ENCODE peak calls at places on chromosome 22, in seven cellular contexts. One of them, this sample, is unnamed.

GRCh38 chr22:21646608-21647590 is 4.8 kb downstream of the SDF2L1 start:
- DNase-seq in tibial nerve: peak; percentile 90
- DNase-seq in uterus: peak; percentile 77
- DNase-seq in GM23338: peak; percentile 94
- DNase-seq in CD4-positive, CD25-positive, alpha-beta regulatory T cell: peak; percentile 87
- DNase-seq in IMR-90: peak; percentile 74
- DNase-seq in small intestine: peak; percentile 84
- DNase-seq in this sample: peak; percentile 80

GRCh38 chr22:33480118-33480517 is 421.9 kb upstream of the SYN3 start:
- DNase-seq in CD4-positive, CD25-positive, alpha-beta regulatory T cell: no peak
- DNase-seq in GM23338: no peak
- DNase-seq in IMR-90: no peak
- DNase-seq in tibial nerve: no peak
- DNase-seq in uterus: no peak
- DNase-seq in small intestine: no peak
- DNase-seq in this sample: no peak

GRCh38 chr22:20750461-20751184 is 23.3 kb upstream of the SERPIND1 start:
- DNase-seq in IMR-90: peak; percentile 90
- DNase-seq in GM23338: no peak
- DNase-seq in uterus: peak; percentile 61
- DNase-seq in tibial nerve: peak; percentile 72
- DNase-seq in CD4-positive, CD25-positive, alpha-beta regulatory T cell: no peak
- DNase-seq in small intestine: peak; percentile 25
- DNase-seq in this sample: peak; percentile 85

GRCh38 chr22:36352775-36353507 is 34.8 kb downstream of the MYH9 start:
- DNase-seq in small intestine: no peak
- DNase-seq in IMR-90: peak; percentile 95
- DNase-seq in GM23338: peak; percentile 25
- DNase-seq in tibial nerve: peak; percentile 82
- DNase-seq in CD4-positive, CD25-positive, alpha-beta regulatory T cell: peak; percentile 67
- DNase-seq in uterus: no peak
- DNase-seq in this sample: peak; percentile 96

GRCh38 chr22:46777609-46777970 is 15.1 kb downstream of the TBC1D22A start:
- DNase-seq in GM23338: no peak
- DNase-seq in small intestine: no peak
- DNase-seq in IMR-90: no peak
- DNase-seq in tibial nerve: no peak
- DNase-seq in CD4-positive, CD25-positive, alpha-beta regulatory T cell: peak; percentile 24
- DNase-seq in uterus: no peak
- DNase-seq in this sample: peak; percentile 78

GRCh38 chr22:27726726-27727449 is 74.7 kb downstream of the MN1 start:
- DNase-seq in CD4-positive, CD25-positive, alpha-beta regulatory T cell: no peak
- DNase-seq in tibial nerve: no peak
- DNase-seq in GM23338: peak; percentile 44
- DNase-seq in uterus: peak; percentile 59
- DNase-seq in IMR-90: peak; percentile 34
- DNase-seq in small intestine: peak; percentile 42
- DNase-seq in this sample: peak; percentile 81

GRCh38 chr22:46280999-46281623 is 13.3 kb downstream of the TTC38 start:
- DNase-seq in small intestine: peak; percentile 21
- DNase-seq in GM23338: peak; percentile 15
- DNase-seq in tibial nerve: no peak
- DNase-seq in uterus: no peak
- DNase-seq in CD4-positive, CD25-positive, alpha-beta regulatory T cell: peak; percentile 18
- DNase-seq in IMR-90: no peak
- DNase-seq in this sample: no peak

GRCh38 chr22:30923168-30923900 is 45.2 kb downstream of the MORC2 start:
- DNase-seq in IMR-90: no peak
- DNase-seq in GM23338: no peak
- DNase-seq in tibial nerve: no peak
- DNase-seq in small intestine: no peak
- DNase-seq in CD4-positive, CD25-positive, alpha-beta regulatory T cell: no peak
- DNase-seq in uterus: no peak
- DNase-seq in this sample: no peak

GRCh38 chr22:44063462-44064371 is 39.6 kb downstream of the PARVB start:
- DNase-seq in GM23338: no peak
- DNase-seq in uterus: no peak
- DNase-seq in tibial nerve: no peak
- DNase-seq in IMR-90: no peak
- DNase-seq in small intestine: no peak
- DNase-seq in CD4-positive, CD25-positive, alpha-beta regulatory T cell: no peak
- DNase-seq in this sample: no peak

GRCh38 chr22:22882033-22882717 is 5.4 kb upstream of the IGLL5 start:
- DNase-seq in IMR-90: no peak
- DNase-seq in uterus: no peak
- DNase-seq in small intestine: peak; percentile 17
- DNase-seq in tibial nerve: no peak
- DNase-seq in CD4-positive, CD25-positive, alpha-beta regulatory T cell: peak; percentile 17
- DNase-seq in GM23338: peak; percentile 5
- DNase-seq in this sample: no peak

GRCh38 chr22:35111244-35111643 is 45.3 kb downstream of the ISX start:
- DNase-seq in GM23338: no peak
- DNase-seq in tibial nerve: no peak
- DNase-seq in uterus: no peak
- DNase-seq in CD4-positive, CD25-positive, alpha-beta regulatory T cell: no peak
- DNase-seq in IMR-90: no peak
- DNase-seq in small intestine: peak; percentile 89
- DNase-seq in this sample: no peak

GRCh38 chr22:31800065-31800464 is 46.2 kb downstream of the DEPDC5 start:
- DNase-seq in small intestine: no peak
- DNase-seq in uterus: no peak
- DNase-seq in CD4-positive, CD25-positive, alpha-beta regulatory T cell: no peak
- DNase-seq in GM23338: peak; percentile 13
- DNase-seq in IMR-90: peak; percentile 78
- DNase-seq in tibial nerve: no peak
- DNase-seq in this sample: no peak

GRCh38 chr22:42932197-42932519 is 75.1 kb upstream of the ARFGAP3 start:
- DNase-seq in uterus: no peak
- DNase-seq in small intestine: no peak
- DNase-seq in GM23338: no peak
- DNase-seq in IMR-90: no peak
- DNase-seq in CD4-positive, CD25-positive, alpha-beta regulatory T cell: no peak
- DNase-seq in tibial nerve: no peak
- DNase-seq in this sample: no peak

GRCh38 chr22:20430101-20430640 is 7.5 kb downstream of the SCARF2 start:
- DNase-seq in small intestine: no peak
- DNase-seq in CD4-positive, CD25-positive, alpha-beta regulatory T cell: peak; percentile 42
- DNase-seq in IMR-90: no peak
- DNase-seq in tibial nerve: no peak
- DNase-seq in GM23338: no peak
- DNase-seq in uterus: no peak
- DNase-seq in this sample: no peak

GRCh38 chr22:50729391-50730012 is 8.5 kb upstream of the ACR start:
- DNase-seq in IMR-90: no peak
- DNase-seq in tibial nerve: no peak
- DNase-seq in CD4-positive, CD25-positive, alpha-beta regulatory T cell: no peak
- DNase-seq in small intestine: no peak
- DNase-seq in uterus: peak; percentile 9
- DNase-seq in GM23338: peak; percentile 30
- DNase-seq in this sample: peak; percentile 65

GRCh38 chr22:46775789-46776485 is 13.5 kb downstream of the TBC1D22A start:
- DNase-seq in CD4-positive, CD25-positive, alpha-beta regulatory T cell: no peak
- DNase-seq in IMR-90: no peak
- DNase-seq in tibial nerve: no peak
- DNase-seq in uterus: no peak
- DNase-seq in small intestine: peak; percentile 19
- DNase-seq in GM23338: no peak
- DNase-seq in this sample: no peak

GRCh38 chr22:19411690-19412045 is 19.9 kb downstream of the HIRA start:
- DNase-seq in tibial nerve: no peak
- DNase-seq in CD4-positive, CD25-positive, alpha-beta regulatory T cell: no peak
- DNase-seq in small intestine: no peak
- DNase-seq in GM23338: no peak
- DNase-seq in uterus: no peak
- DNase-seq in IMR-90: no peak
- DNase-seq in this sample: no peak

GRCh38 chr22:31241936-31242335 is 29.8 kb downstream of the LIMK2 start:
- DNase-seq in uterus: no peak
- DNase-seq in GM23338: no peak
- DNase-seq in tibial nerve: no peak
- DNase-seq in IMR-90: peak; percentile 90
- DNase-seq in CD4-positive, CD25-positive, alpha-beta regulatory T cell: no peak
- DNase-seq in small intestine: peak; percentile 61
- DNase-seq in this sample: no peak

GRCh38 chr22:22463855-22464540 is 44.5 kb downstream of the ZNF280B start:
- DNase-seq in GM23338: peak; percentile 90
- DNase-seq in CD4-positive, CD25-positive, alpha-beta regulatory T cell: peak; percentile 61
- DNase-seq in IMR-90: peak; percentile 57
- DNase-seq in uterus: peak; percentile 15
- DNase-seq in tibial nerve: peak; percentile 82
- DNase-seq in small intestine: peak; percentile 57
- DNase-seq in this sample: no peak

GRCh38 chr22:37464181-37464580 is 22.0 kb downstream of the MFNG start:
- DNase-seq in IMR-90: no peak
- DNase-seq in GM23338: no peak
- DNase-seq in uterus: no peak
- DNase-seq in small intestine: no peak
- DNase-seq in CD4-positive, CD25-positive, alpha-beta regulatory T cell: no peak
- DNase-seq in tibial nerve: no peak
- DNase-seq in this sample: no peak

GRCh38 chr22:32805586-32805881 is 4.0 kb downstream of the TIMP3 start:
- DNase-seq in IMR-90: no peak
- DNase-seq in GM23338: no peak
- DNase-seq in tibial nerve: no peak
- DNase-seq in small intestine: no peak
- DNase-seq in CD4-positive, CD25-positive, alpha-beta regulatory T cell: no peak
- DNase-seq in uterus: no peak
- DNase-seq in this sample: no peak

DNA sequence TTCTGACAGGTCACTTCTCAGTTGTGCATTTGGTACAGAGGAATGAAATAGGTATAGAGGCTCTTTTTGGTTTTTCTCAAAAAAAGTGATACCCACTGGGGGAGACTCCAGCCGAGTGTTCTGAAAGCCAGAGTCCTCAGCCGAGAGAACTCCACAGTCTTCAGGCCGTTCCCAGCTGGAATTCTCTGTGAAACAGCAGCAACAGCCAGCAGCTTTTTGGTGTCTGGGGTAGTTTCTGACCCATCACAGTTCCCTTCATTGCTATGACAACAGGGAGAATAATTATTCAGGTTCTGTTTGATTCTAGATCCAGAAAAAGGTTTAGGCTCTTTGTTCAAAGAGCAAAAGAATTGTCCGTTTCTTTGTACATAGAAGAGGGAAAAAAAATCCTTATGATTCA is 84.6 kb downstream of the C22orf31 start:
- DNase-seq in GM23338: peak; percentile 42
- DNase-seq in CD4-positive, CD25-positive, alpha-beta regulatory T cell: no peak
- DNase-seq in uterus: no peak
- DNase-seq in tibial nerve: no peak
- DNase-seq in IMR-90: no peak
- DNase-seq in small intestine: no peak
- DNase-seq in this sample: no peak
- H3K27ac ChIP-seq in GM23338: peak overlapping the region; percentile 57
- H3K27ac ChIP-seq in CD4-positive, CD25-positive, alpha-beta regulatory T cell: no peak overlapping the region
- H3K27ac ChIP-seq in uterus: peak overlapping the region; percentile 61
- H3K27ac ChIP-seq in tibial nerve: no peak overlapping the region
- H3K27ac ChIP-seq in IMR-90: no peak overlapping the region
- H3K27ac ChIP-seq in small intestine: no peak overlapping the region
- H3K27ac ChIP-seq in this sample: peak overlapping the region; percentile 38

DNA sequence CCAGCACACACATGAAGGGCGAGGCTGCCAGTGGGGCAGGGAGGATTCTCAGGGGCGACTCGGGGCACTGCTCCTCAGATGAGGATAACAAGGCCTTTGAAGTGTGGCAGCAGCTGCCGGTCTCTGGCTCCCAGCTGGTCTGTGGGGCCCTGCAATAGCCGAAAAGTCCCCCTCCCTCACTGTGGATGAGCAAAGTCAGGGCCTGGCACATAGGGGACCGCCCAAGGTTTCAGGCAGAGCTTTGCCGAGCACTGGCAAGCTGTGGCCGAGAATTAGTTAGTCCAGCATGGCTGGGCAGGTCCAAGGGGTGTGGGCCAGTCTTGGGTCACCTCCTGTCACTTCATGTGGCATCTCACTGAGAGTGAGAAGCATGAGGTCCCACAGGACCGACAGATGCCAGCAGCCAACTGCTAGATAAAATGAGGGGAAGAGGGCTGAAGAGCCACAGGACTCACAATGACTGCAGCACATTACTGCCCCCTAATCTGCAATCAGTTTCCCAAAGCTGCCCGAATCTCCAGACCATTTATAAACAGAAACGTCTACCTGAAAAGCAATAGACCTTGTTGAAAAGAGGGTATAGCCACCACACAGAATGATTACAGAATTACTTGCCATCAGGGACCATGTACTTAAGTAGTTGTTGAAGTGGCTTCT is 12.5 kb upstream of the TEF start:
- DNase-seq in tibial nerve: no peak
- DNase-seq in GM23338: no peak
- DNase-seq in IMR-90: no peak
- DNase-seq in uterus: no peak
- DNase-seq in CD4-positive, CD25-positive, alpha-beta regulatory T cell: no peak
- DNase-seq in small intestine: no peak
- DNase-seq in this sample: no peak
- H3K4me3 ChIP-seq in tibial nerve: peak overlapping the region; percentile 38
- H3K4me3 ChIP-seq in GM23338: no peak overlapping the region
- H3K4me3 ChIP-seq in IMR-90: no peak overlapping the region
- H3K4me3 ChIP-seq in uterus: peak overlapping the region; percentile 46
- H3K4me3 ChIP-seq in CD4-positive, CD25-positive, alpha-beta regulatory T cell: no peak overlapping the region
- H3K4me3 ChIP-seq in small intestine: no peak overlapping the region
- H3K4me3 ChIP-seq in this sample: no peak overlapping the region

GRCh38 chr22:29387921-29388758 is at the start of gene AP1B1:
- DNase-seq in small intestine: peak; percentile 97
- DNase-seq in IMR-90: peak; percentile 84
- DNase-seq in CD4-positive, CD25-positive, alpha-beta regulatory T cell: peak; percentile 97
- DNase-seq in uterus: peak; percentile 92
- DNase-seq in GM23338: peak; percentile 99
- DNase-seq in tibial nerve: peak; percentile 84
- DNase-seq in this sample: peak; percentile 99
- H3K4me1 ChIP-seq in small intestine: peaks cover 14% of the 10 kb centered on the region
- H3K4me1 ChIP-seq in IMR-90: peaks cover 8% of the 10 kb centered on the region
- H3K4me1 ChIP-seq in CD4-positive, CD25-positive, alpha-beta regulatory T cell: peaks cover 20% of the 10 kb centered on the region
- H3K4me1 ChIP-seq in uterus: no peaks in the 10 kb centered on the region
- H3K4me1 ChIP-seq in GM23338: peaks cover 5% of the 10 kb centered on the region
- H3K4me1 ChIP-seq in tibial nerve: no peaks in the 10 kb centered on the region
- H3K4me1 ChIP-seq in this sample: no peaks in the 10 kb centered on the region

GRCh38 chr22:39292561-39293074 is 26.8 kb downstream of the RPL3 start:
- DNase-seq in tibial nerve: peak; percentile 92
- DNase-seq in CD4-positive, CD25-positive, alpha-beta regulatory T cell: no peak
- DNase-seq in uterus: peak; percentile 95
- DNase-seq in small intestine: peak; percentile 66
- DNase-seq in GM23338: peak; percentile 47
- DNase-seq in IMR-90: peak; percentile 92
- DNase-seq in this sample: peak; percentile 95
- H3K27ac ChIP-seq in tibial nerve: peak overlapping the region; percentile 75
- H3K27ac ChIP-seq in CD4-positive, CD25-positive, alpha-beta regulatory T cell: no peak overlapping the region
- H3K27ac ChIP-seq in uterus: peak overlapping the region; percentile 72
- H3K27ac ChIP-seq in small intestine: no peak overlapping the region
- H3K27ac ChIP-seq in GM23338: no peak overlapping the region
- H3K27ac ChIP-seq in IMR-90: peak overlapping the region; percentile 30
- H3K27ac ChIP-seq in this sample: no peak overlapping the region